ENCODE peak calls at places on chromosome 19, in six cellular contexts. One of them, this sample, is unnamed. For H3K4me1, the result is how much of the 10 kb centered on the place peaks cover.

GRCh38 chr19:53308339-53308811 is 25.2 kb upstream of the ZNF845 start:
- DNase-seq in HCT116: no peak
- DNase-seq in SK-N-SH: peak
- DNase-seq in GM23248: peak
- DNase-seq in PC-3: no peak
- DNase-seq in OCI-LY7: no peak
- DNase-seq in this sample: peak

GRCh38 chr19:42370667-42371066 is 19.4 kb downstream of the CNFN start:
- DNase-seq in SK-N-SH: no peak
- DNase-seq in GM23248: no peak
- DNase-seq in PC-3: no peak
- DNase-seq in HCT116: no peak
- DNase-seq in OCI-LY7: no peak
- DNase-seq in this sample: no peak

GRCh38 chr19:48630289-48631036 is 6.7 kb downstream of the DBP start:
- DNase-seq in GM23248: peak
- DNase-seq in SK-N-SH: no peak
- DNase-seq in PC-3: no peak
- DNase-seq in HCT116: no peak
- DNase-seq in OCI-LY7: no peak
- DNase-seq in this sample: peak

GRCh38 chr19:39524495-39524894 is 8.2 kb downstream of the EID2B start:
- DNase-seq in PC-3: no peak
- DNase-seq in GM23248: no peak
- DNase-seq in HCT116: no peak
- DNase-seq in OCI-LY7: no peak
- DNase-seq in SK-N-SH: no peak
- DNase-seq in this sample: no peak

GRCh38 chr19:14433454-14434156 is 499 bp downstream of the PKN1 start:
- DNase-seq in SK-N-SH: peak
- DNase-seq in GM23248: peak
- DNase-seq in HCT116: no peak
- DNase-seq in PC-3: peak
- DNase-seq in OCI-LY7: peak
- DNase-seq in this sample: peak

GRCh38 chr19:14003279-14004051 is 2.7 kb downstream of the RFX1 start:
- DNase-seq in SK-N-SH: no peak
- DNase-seq in GM23248: peak
- DNase-seq in HCT116: no peak
- DNase-seq in OCI-LY7: peak
- DNase-seq in PC-3: no peak
- DNase-seq in this sample: no peak

GRCh38 chr19:14673088-14673487 is 1.6 kb downstream of the ADGRE3 start:
- DNase-seq in HCT116: no peak
- DNase-seq in PC-3: no peak
- DNase-seq in SK-N-SH: no peak
- DNase-seq in OCI-LY7: no peak
- DNase-seq in GM23248: no peak
- DNase-seq in this sample: no peak

GRCh38 chr19:30278882-30279254 is 93.3 kb upstream of the ZNF536 start:
- DNase-seq in PC-3: no peak
- DNase-seq in SK-N-SH: no peak
- DNase-seq in HCT116: no peak
- DNase-seq in OCI-LY7: no peak
- DNase-seq in GM23248: no peak
- DNase-seq in this sample: no peak

GRCh38 chr19:29807870-29808405 is 3.9 kb upstream of the CCNE1 start:
- DNase-seq in HCT116: no peak
- DNase-seq in PC-3: no peak
- DNase-seq in SK-N-SH: no peak
- DNase-seq in OCI-LY7: no peak
- DNase-seq in GM23248: no peak
- DNase-seq in this sample: no peak

GRCh38 chr19:56566904-56567273 is 379 bp upstream of the ZNF470 start:
- DNase-seq in GM23248: peak
- DNase-seq in OCI-LY7: no peak
- DNase-seq in HCT116: no peak
- DNase-seq in SK-N-SH: peak
- DNase-seq in PC-3: no peak
- DNase-seq in this sample: no peak

GRCh38 chr19:38321646-38322323 is 2.1 kb downstream of the KCNK6 start:
- DNase-seq in PC-3: no peak
- DNase-seq in HCT116: no peak
- DNase-seq in OCI-LY7: no peak
- DNase-seq in GM23248: peak
- DNase-seq in SK-N-SH: no peak
- DNase-seq in this sample: peak

GRCh38 chr19:45440873-45441654 is 17.3 kb upstream of the ERCC1 start:
- DNase-seq in PC-3: peak
- DNase-seq in OCI-LY7: no peak
- DNase-seq in HCT116: no peak
- DNase-seq in SK-N-SH: no peak
- DNase-seq in GM23248: peak
- DNase-seq in this sample: peak

GRCh38 chr19:50710612-50711011 is 9.0 kb downstream of the SHANK1 start:
- DNase-seq in SK-N-SH: no peak
- DNase-seq in HCT116: no peak
- DNase-seq in GM23248: no peak
- DNase-seq in OCI-LY7: no peak
- DNase-seq in PC-3: no peak
- DNase-seq in this sample: no peak

GRCh38 chr19:34688592-34688991 is 11.1 kb downstream of the ZNF302 start:
- DNase-seq in GM23248: no peak
- DNase-seq in HCT116: no peak
- DNase-seq in PC-3: no peak
- DNase-seq in SK-N-SH: no peak
- DNase-seq in OCI-LY7: no peak
- DNase-seq in this sample: no peak

GRCh38 chr19:57016076-57016475 is 103.7 kb upstream of the USP29 start:
- DNase-seq in PC-3: no peak
- DNase-seq in HCT116: no peak
- DNase-seq in OCI-LY7: no peak
- DNase-seq in SK-N-SH: no peak
- DNase-seq in GM23248: no peak
- DNase-seq in this sample: no peak

DNA sequence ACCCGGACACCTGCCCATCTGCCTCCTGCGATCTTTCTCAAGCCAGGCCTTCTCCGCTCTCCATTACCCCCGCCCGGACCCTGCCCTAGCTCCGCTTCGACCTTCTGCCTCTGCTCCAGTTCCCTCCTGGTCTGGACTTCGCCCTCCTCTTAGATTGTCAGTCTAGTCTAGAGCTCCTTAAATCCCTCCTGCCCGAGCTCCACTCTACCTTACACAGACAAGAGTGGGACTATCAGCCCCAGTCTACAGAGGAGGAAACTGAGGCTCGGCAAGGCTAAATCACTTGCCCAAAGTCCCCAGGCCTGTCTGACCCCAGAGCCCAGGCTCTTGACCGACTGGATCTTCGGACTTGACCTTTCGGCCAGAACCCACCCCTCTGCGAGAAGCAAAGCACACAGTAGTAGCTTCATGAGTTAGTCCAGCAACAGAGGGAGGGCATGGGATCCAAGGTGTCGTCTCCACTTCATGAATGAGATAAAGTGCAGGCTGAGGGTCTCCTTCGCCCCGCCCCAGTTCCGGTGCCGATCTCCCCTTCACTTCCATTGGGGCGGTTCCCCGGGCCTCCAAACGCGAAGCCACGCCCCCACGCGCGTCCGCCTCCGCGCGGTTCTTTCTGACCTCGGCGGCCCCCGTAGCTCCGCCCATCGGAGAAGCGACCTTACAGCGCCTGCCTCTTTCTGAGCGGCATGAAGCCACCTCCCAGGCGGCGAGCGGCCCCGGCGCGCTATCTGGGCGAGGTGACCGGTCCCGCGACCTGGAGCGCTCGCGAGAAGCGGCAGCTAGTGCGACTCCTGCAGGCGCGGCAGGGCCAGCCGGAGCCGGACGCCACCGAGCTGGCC is at the start of gene SNAPC2:
- DNase-seq in OCI-LY7: peak
- DNase-seq in HCT116: peak
- DNase-seq in SK-N-SH: peak
- DNase-seq in PC-3: peak
- DNase-seq in GM23248: peak
- DNase-seq in this sample: peak
- H3K4me1 ChIP-seq in OCI-LY7: under half
- H3K4me1 ChIP-seq in HCT116: under half
- H3K4me1 ChIP-seq in SK-N-SH: under half
- H3K4me1 ChIP-seq in PC-3: under half
- H3K4me1 ChIP-seq in GM23248: under half
- H3K4me1 ChIP-seq in this sample: under half

DNA sequence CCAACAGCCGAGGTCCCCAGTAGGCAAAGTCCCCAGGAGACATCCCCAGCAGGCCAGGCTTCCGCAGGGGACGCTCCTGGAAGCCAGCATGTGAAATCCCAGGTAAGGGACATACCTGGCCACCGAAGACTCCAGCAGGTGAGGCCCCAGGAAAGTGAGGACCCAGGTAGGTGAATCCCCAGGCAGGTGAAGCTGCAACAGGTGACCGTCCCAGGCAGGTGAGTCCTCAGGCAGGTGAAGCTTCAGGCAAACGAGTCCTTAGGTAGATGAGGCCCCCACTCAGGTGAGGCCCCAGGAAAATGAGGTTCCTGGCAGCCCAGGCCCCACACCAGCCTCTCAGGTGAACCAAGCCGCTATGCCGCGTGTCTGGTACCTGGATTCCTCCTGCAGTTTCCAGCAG is 8.3 kb downstream of the FUT6 start:
- DNase-seq in OCI-LY7: no peak
- DNase-seq in GM23248: no peak
- DNase-seq in HCT116: no peak
- DNase-seq in SK-N-SH: no peak
- DNase-seq in PC-3: no peak
- DNase-seq in this sample: no peak
- TF ChIP-seq EZH2phosphoT487 in OCI-LY7: no peak
- TF ChIP-seq EZH2phosphoT487 in GM23248: no peak
- TF ChIP-seq EZH2phosphoT487 in HCT116: no peak
- TF ChIP-seq EZH2phosphoT487 in SK-N-SH: no peak
- TF ChIP-seq EZH2phosphoT487 in PC-3: no peak
- TF ChIP-seq EZH2phosphoT487 in this sample: no peak

GRCh38 chr19:12611361-12611699 is 610 bp downstream of the ZNF791 start:
- DNase-seq in HCT116: peak
- DNase-seq in SK-N-SH: peak
- DNase-seq in OCI-LY7: no peak
- DNase-seq in GM23248: peak
- DNase-seq in PC-3: peak
- DNase-seq in this sample: peak
- H2AFZ ChIP-seq in HCT116: no peak
- H2AFZ ChIP-seq in SK-N-SH: peak
- H2AFZ ChIP-seq in OCI-LY7: peak
- H2AFZ ChIP-seq in GM23248: peak
- H2AFZ ChIP-seq in PC-3: peak
- H2AFZ ChIP-seq in this sample: peak

DNA sequence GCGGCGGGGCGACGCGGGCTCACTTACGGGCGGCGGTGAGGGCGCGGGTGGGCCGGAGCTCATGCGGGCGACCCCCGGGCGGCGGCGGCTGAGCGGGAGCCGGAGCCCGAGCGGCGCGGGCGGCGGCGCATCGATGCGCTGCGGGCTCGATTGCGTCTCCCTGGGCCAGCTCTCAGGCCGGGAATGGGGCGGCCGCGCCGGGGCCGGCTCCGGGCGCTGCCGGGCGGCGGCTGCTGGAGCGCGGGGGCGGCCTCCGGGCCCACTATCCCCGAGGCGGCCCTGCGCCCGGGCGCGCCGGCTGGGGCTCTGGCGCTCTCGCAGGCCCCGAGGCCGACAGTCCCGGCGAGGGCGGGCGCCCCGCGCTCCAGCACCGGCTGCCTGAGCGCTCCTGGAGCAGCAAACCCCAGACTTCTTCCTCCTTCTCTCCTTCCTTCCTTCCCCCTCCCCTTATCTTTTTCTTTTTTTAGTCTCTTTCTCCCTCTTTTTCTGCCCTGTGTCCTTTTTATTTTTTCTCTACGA is 1.5 kb upstream of the TSHZ3 start:
- DNase-seq in SK-N-SH: peak
- DNase-seq in PC-3: peak
- DNase-seq in HCT116: no peak
- DNase-seq in OCI-LY7: no peak
- DNase-seq in GM23248: peak
- DNase-seq in this sample: peak
- H3K4me1 ChIP-seq in SK-N-SH: under half
- H3K4me1 ChIP-seq in PC-3: under half
- H3K4me1 ChIP-seq in HCT116: under half
- H3K4me1 ChIP-seq in OCI-LY7: under half
- H3K4me1 ChIP-seq in GM23248: under half
- H3K4me1 ChIP-seq in this sample: under half

DNA sequence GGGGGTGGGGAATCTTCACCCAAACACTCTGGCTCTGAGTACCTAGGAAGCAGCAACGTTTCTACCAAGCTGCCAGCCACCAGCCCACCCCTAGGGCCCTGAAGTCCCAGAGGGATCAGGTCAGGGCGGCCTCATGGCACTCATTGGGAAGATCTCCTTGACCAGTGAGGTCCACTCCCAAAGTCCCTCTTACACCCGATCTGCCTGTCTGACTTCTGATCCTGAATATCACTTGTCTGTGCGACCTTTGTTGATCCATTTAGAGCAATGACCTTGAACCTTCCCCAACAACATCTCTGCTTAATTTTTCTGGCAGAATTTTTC is 2.1 kb upstream of the GNA15 start:
- DNase-seq in OCI-LY7: no peak
- DNase-seq in HCT116: no peak
- DNase-seq in SK-N-SH: no peak
- DNase-seq in PC-3: no peak
- DNase-seq in GM23248: no peak
- DNase-seq in this sample: no peak
- TF ChIP-seq EZH2phosphoT487 in OCI-LY7: no peak
- TF ChIP-seq EZH2phosphoT487 in HCT116: no peak
- TF ChIP-seq EZH2phosphoT487 in SK-N-SH: no peak
- TF ChIP-seq EZH2phosphoT487 in PC-3: no peak
- TF ChIP-seq EZH2phosphoT487 in GM23248: no peak
- TF ChIP-seq EZH2phosphoT487 in this sample: no peak

DNA sequence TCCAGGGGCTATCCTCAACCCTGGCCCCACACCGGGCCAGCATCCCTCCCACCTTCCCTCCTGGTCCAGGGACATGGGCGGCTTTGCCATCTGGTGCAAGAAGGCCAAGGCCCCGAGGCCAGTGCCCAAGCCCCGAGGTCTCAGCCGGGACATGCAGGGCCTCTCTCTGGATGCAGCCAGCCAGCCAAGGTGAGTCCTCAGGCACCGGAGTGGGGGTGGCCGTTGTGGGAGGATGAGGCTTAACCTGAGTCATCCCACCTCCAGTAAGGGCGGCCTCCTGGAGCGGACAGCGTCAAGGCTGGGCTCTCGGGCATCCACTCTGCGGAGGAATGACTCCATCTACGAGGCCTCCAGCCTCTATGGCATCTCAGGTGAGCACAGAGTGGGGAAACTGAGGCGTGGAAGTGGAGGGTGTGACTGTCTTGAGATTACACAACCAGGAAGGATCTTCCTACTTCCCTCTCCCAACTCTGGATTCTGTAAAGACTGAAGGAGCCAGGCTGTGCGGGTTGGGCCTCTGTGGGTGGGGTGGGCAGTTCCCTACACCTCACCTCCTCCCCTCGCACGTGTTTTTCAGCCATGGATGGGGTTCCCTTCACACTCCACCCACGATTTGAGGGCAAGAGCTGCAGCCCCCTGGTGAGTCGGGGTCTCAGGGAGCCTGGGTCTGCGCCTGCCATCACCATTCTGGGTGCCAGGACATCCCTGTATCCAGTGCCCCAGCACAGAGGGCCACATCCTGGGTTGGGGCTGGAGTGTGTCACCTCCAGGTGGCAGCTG is 3.8 kb downstream of the MVB12A start:
- DNase-seq in HCT116: no peak
- DNase-seq in SK-N-SH: no peak
- DNase-seq in PC-3: no peak
- DNase-seq in GM23248: no peak
- DNase-seq in OCI-LY7: no peak
- DNase-seq in this sample: no peak
- H2AFZ ChIP-seq in HCT116: no peak
- H2AFZ ChIP-seq in SK-N-SH: no peak
- H2AFZ ChIP-seq in PC-3: no peak
- H2AFZ ChIP-seq in GM23248: no peak
- H2AFZ ChIP-seq in OCI-LY7: no peak
- H2AFZ ChIP-seq in this sample: no peak

GRCh38 chr19:4712771-4713170 is 10.9 kb downstream of the DPP9 start:
- DNase-seq in PC-3: no peak
- DNase-seq in HCT116: no peak
- DNase-seq in GM23248: no peak
- DNase-seq in SK-N-SH: peak
- DNase-seq in OCI-LY7: no peak
- DNase-seq in this sample: no peak
- H3K4me1 ChIP-seq in PC-3: under half
- H3K4me1 ChIP-seq in HCT116: under half
- H3K4me1 ChIP-seq in GM23248: under half
- H3K4me1 ChIP-seq in SK-N-SH: under half
- H3K4me1 ChIP-seq in OCI-LY7: under half
- H3K4me1 ChIP-seq in this sample: under half